ENCODE peak calls at places on chromosome 2, in ten cellular contexts. L is cardiac muscle cell, Z is gastrocnemius medialis, K is lower lobe of right lung, C is kidney, U is H1, O is progenitor cell of endocrine pancreas, G is upper lobe of right lung, B is uterus, N is adrenal gland. T is an unnamed sample.

GRCh38 chr2:177243476-177243875 is 21.1 kb downstream of the NFE2L2 start:
- DNase-seq in L (no peak), Z (no peak), K (no peak), C (no peak), U (no peak), O (no peak), G (no peak), B (no peak), N (no peak), T (no peak)

GRCh38 chr2:28713582-28714292 is 37.9 kb upstream of the PPP1CB start:
- DNase-seq in L (no peak), Z (no peak), K (no peak), C (no peak), U (no peak), O (no peak), G (no peak), B (no peak), N (no peak), T (no peak)

GRCh38 chr2:144519934-144520717 is at the start of gene ZEB2:
- DNase-seq in L (peak; percentile 75), Z (peak; percentile 69), K (peak; percentile 57), C (peak; percentile 65), U (no peak), O (no peak), G (no peak), B (peak; percentile 75), N (peak; percentile 71), T (peak; percentile 59)

GRCh38 chr2:72951303-72952095 is 34.2 kb downstream of the EMX1 start:
- DNase-seq in L (no peak), Z (no peak), K (no peak), C (peak; percentile 35), U (peak; percentile 77), O (no peak), G (no peak), B (no peak), N (no peak), T (no peak)

GRCh38 chr2:70711191-70711590 is 56.8 kb downstream of the ADD2 start:
- DNase-seq in L (no peak), Z (no peak), K (no peak), C (no peak), U (no peak), O (no peak), G (no peak), B (no peak), N (no peak), T (no peak)

GRCh38 chr2:36366491-36367120 is 11.0 kb downstream of the CRIM1 start:
- DNase-seq in L (no peak), Z (no peak), K (no peak), C (no peak), U (no peak), O (no peak), G (no peak), B (no peak), N (no peak), T (no peak)

GRCh38 chr2:209933499-209934458 is 68.7 kb upstream of the RPE start:
- DNase-seq in L (no peak), Z (no peak), K (no peak), C (no peak), U (no peak), O (no peak), G (no peak), B (no peak), N (peak; percentile 67), T (no peak)

GRCh38 chr2:48248251-48248933 is 281.6 kb upstream of the STON1 start:
- DNase-seq in L (peak; percentile 30), Z (peak; percentile 11), K (no peak), C (no peak), U (peak; percentile 15), O (no peak), G (no peak), B (no peak), N (no peak), T (no peak)

GRCh38 chr2:119491776-119492525 is 32.3 kb downstream of the SCTR start:
- DNase-seq in L (peak; percentile 87), Z (no peak), K (no peak), C (no peak), U (no peak), O (no peak), G (no peak), B (no peak), N (no peak), T (no peak)

GRCh38 chr2:152500336-152500735 is 165.4 kb downstream of the FMNL2 start:
- DNase-seq in L (no peak), Z (no peak), K (no peak), C (no peak), U (no peak), O (no peak), G (no peak), B (no peak), N (no peak), T (no peak)

GRCh38 chr2:122660786-122661634 is 905.6 kb downstream of the TSN start:
- DNase-seq in L (no peak), Z (no peak), K (no peak), C (no peak), U (peak; percentile 72), O (peak; percentile 23), G (no peak), B (no peak), N (no peak), T (peak; percentile 2)

GRCh38 chr2:241412144-241412543 is 56.1 kb downstream of the FARP2 start:
- DNase-seq in L (no peak), Z (no peak), K (no peak), C (no peak), U (no peak), O (no peak), G (no peak), B (no peak), N (peak; percentile 29), T (no peak)

GRCh38 chr2:61588566-61588965 is 50.4 kb upstream of the XPO1 start:
- DNase-seq in L (no peak), Z (no peak), K (no peak), C (no peak), U (no peak), O (no peak), G (no peak), B (no peak), N (no peak), T (no peak)

GRCh38 chr2:128324897-128325410 is 6.3 kb upstream of the HS6ST1 start:
- DNase-seq in L (no peak), Z (no peak), K (no peak), C (no peak), U (no peak), O (no peak), G (no peak), B (no peak), N (no peak), T (no peak)

GRCh38 chr2:126482582-126483464 is 173.1 kb upstream of the GYPC start:
- DNase-seq in L (no peak), Z (no peak), K (no peak), C (no peak), U (peak; percentile 5), O (no peak), G (no peak), B (no peak), N (no peak), T (no peak)

GRCh38 chr2:231929961-231930600 is 3.9 kb upstream of the NPPC start:
- DNase-seq in L (no peak), Z (no peak), K (no peak), C (peak; percentile 55), U (no peak), O (no peak), G (no peak), B (peak; percentile 86), N (no peak), T (no peak)
- TF ChIP-seq CTCF in L (peak; percentile 48), Z (no peak), K (no peak), C (no peak), U (peak; percentile 91), O (peak; percentile 53), G (no peak), B (no peak), N (no peak), T (peak; percentile 46)

GRCh38 chr2:170465241-170465640 is 249.9 kb upstream of the SP5 start:
- DNase-seq in L (no peak), Z (no peak), K (no peak), C (no peak), U (no peak), O (no peak), G (no peak), B (no peak), N (no peak), T (no peak)

GRCh38 chr2:170464268-170464667 is 250.9 kb upstream of the SP5 start:
- DNase-seq in L (no peak), Z (peak; percentile 12), K (no peak), C (no peak), U (no peak), O (no peak), G (no peak), B (no peak), N (no peak), T (no peak)

GRCh38 chr2:170462433-170463205 is 252.5 kb upstream of the SP5 start:
- DNase-seq in L (no peak), Z (no peak), K (no peak), C (no peak), U (no peak), O (no peak), G (no peak), B (no peak), N (no peak), T (no peak)

GRCh38 chr2:170463206-170463537 is 252.0 kb upstream of the SP5 start:
- DNase-seq in L (no peak), Z (no peak), K (no peak), C (no peak), U (no peak), O (no peak), G (no peak), B (no peak), N (no peak), T (no peak)

DNA sequence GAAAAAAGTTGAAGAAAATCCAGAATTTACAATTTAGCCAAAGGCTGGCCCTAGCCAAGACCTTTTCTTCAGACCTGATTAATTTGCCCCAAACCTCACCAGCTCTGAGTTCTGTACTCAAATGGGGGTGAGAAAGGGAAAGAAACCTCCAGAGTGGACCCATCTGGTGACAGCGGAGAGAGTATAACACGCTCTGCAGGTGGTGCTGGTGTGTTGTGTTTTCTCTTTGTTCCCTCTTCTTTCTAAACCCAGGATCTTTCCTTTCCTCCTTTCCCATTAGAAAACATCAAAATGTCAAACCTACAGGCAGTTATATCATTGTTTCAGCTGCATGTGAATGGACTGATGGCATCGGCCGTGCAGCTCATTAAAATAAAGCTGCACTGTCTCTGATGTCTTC is 253.3 kb upstream of the SP5 start:
- DNase-seq in L (peak; percentile 14), Z (no peak), K (no peak), C (no peak), U (no peak), O (no peak), G (no peak), B (no peak), N (no peak), T (no peak)
- TF ChIP-seq CTCF in L (no peak), Z (no peak), K (no peak), C (no peak), U (peak; percentile 15), O (no peak), G (no peak), B (no peak), N (no peak), T (no peak)

GRCh38 chr2:238106698-238107524 is 6.8 kb downstream of the ESPNL start:
- DNase-seq in L (peak; percentile 48), Z (no peak), K (peak; percentile 47), C (peak; percentile 73), U (no peak), O (no peak), G (peak; percentile 61), B (peak; percentile 15), N (no peak), T (no peak)
- TF ChIP-seq CTCF in L (peak; percentile 17), Z (no peak), K (peak; percentile 20), C (peak; percentile 12), U (peak; percentile 50), O (peak; percentile 28), G (no peak), B (no peak), N (no peak), T (peak; percentile 32)

GRCh38 chr2:240013343-240013742 is 11.8 kb downstream of the NDUFA10 start:
- DNase-seq in L (no peak), Z (no peak), K (no peak), C (no peak), U (no peak), O (no peak), G (no peak), B (no peak), N (no peak), T (no peak)
- TF ChIP-seq CTCF in L (peak; percentile 41), Z (no peak), K (no peak), C (no peak), U (no peak), O (peak; percentile 44), G (peak; percentile 9), B (no peak), N (peak; percentile 23), T (peak; percentile 43)